ENCODE peak calls at places on chromosomes 3 and 15, in nine cellular contexts. One of them, this sample, is unnamed.

GRCh38 chr3:128317698-128318231 is 148.9 kb downstream of the DNAJB8 start:
- DNase-seq in Calu3: no peak
- DNase-seq in neural crest cell: no peak
- DNase-seq in cardiac muscle cell: no peak
- DNase-seq in GM12864: no peak
- DNase-seq in Panc1: no peak
- DNase-seq in progenitor cell of endocrine pancreas: no peak
- DNase-seq in cardiac fibroblast: no peak
- DNase-seq in HCT116: no peak
- DNase-seq in this sample: no peak

GRCh38 chr3:135023985-135024658 is 229.1 kb downstream of the EPHB1 start:
- DNase-seq in HCT116: no peak
- DNase-seq in progenitor cell of endocrine pancreas: no peak
- DNase-seq in neural crest cell: no peak
- DNase-seq in cardiac muscle cell: peak; percentile 5
- DNase-seq in Panc1: no peak
- DNase-seq in GM12864: no peak
- DNase-seq in Calu3: no peak
- DNase-seq in cardiac fibroblast: no peak
- DNase-seq in this sample: no peak

GRCh38 chr15:62928996-62929350 is 113.6 kb upstream of the TPM1 start:
- DNase-seq in Calu3: peak; percentile 29
- DNase-seq in progenitor cell of endocrine pancreas: no peak
- DNase-seq in Panc1: peak; percentile 43
- DNase-seq in cardiac muscle cell: no peak
- DNase-seq in HCT116: peak; percentile 10
- DNase-seq in GM12864: no peak
- DNase-seq in cardiac fibroblast: no peak
- DNase-seq in neural crest cell: no peak
- DNase-seq in this sample: no peak

GRCh38 chr3:179563298-179563934 is 690 bp downstream of the ACTL6A start:
- DNase-seq in cardiac fibroblast: peak; percentile 73
- DNase-seq in GM12864: peak; percentile 54
- DNase-seq in Calu3: peak; percentile 92
- DNase-seq in neural crest cell: peak; percentile 51
- DNase-seq in progenitor cell of endocrine pancreas: peak; percentile 69
- DNase-seq in HCT116: peak; percentile 48
- DNase-seq in cardiac muscle cell: peak; percentile 85
- DNase-seq in Panc1: peak; percentile 8
- DNase-seq in this sample: peak; percentile 34

GRCh38 chr3:46971742-46972141 is 4.8 kb downstream of the CCDC12 start:
- DNase-seq in GM12864: no peak
- DNase-seq in cardiac fibroblast: no peak
- DNase-seq in Panc1: no peak
- DNase-seq in HCT116: no peak
- DNase-seq in progenitor cell of endocrine pancreas: no peak
- DNase-seq in Calu3: no peak
- DNase-seq in neural crest cell: no peak
- DNase-seq in cardiac muscle cell: no peak
- DNase-seq in this sample: no peak

GRCh38 chr15:41872166-41872747 is 21.6 kb downstream of the SPTBN5 start:
- DNase-seq in Panc1: no peak
- DNase-seq in cardiac fibroblast: no peak
- DNase-seq in GM12864: no peak
- DNase-seq in Calu3: no peak
- DNase-seq in neural crest cell: no peak
- DNase-seq in cardiac muscle cell: no peak
- DNase-seq in HCT116: no peak
- DNase-seq in progenitor cell of endocrine pancreas: no peak
- DNase-seq in this sample: no peak

GRCh38 chr15:48940508-48940907 is 23.2 kb downstream of the SHC4 start:
- DNase-seq in HCT116: no peak
- DNase-seq in cardiac fibroblast: peak; percentile 82
- DNase-seq in GM12864: peak; percentile 53
- DNase-seq in Calu3: no peak
- DNase-seq in neural crest cell: no peak
- DNase-seq in Panc1: no peak
- DNase-seq in cardiac muscle cell: no peak
- DNase-seq in progenitor cell of endocrine pancreas: no peak
- DNase-seq in this sample: no peak

GRCh38 chr3:187958432-187959003 is 195.4 kb upstream of the LPP start:
- DNase-seq in progenitor cell of endocrine pancreas: no peak
- DNase-seq in neural crest cell: no peak
- DNase-seq in cardiac fibroblast: no peak
- DNase-seq in Panc1: no peak
- DNase-seq in cardiac muscle cell: no peak
- DNase-seq in GM12864: no peak
- DNase-seq in Calu3: no peak
- DNase-seq in HCT116: no peak
- DNase-seq in this sample: no peak

GRCh38 chr15:72464251-72464650 is 9.9 kb upstream of the ARIH1 start:
- DNase-seq in cardiac fibroblast: no peak
- DNase-seq in cardiac muscle cell: no peak
- DNase-seq in Calu3: no peak
- DNase-seq in Panc1: no peak
- DNase-seq in progenitor cell of endocrine pancreas: no peak
- DNase-seq in HCT116: no peak
- DNase-seq in GM12864: no peak
- DNase-seq in neural crest cell: no peak
- DNase-seq in this sample: no peak

GRCh38 chr3:106518516-106518915 is 649.7 kb upstream of the CBLB start:
- DNase-seq in neural crest cell: no peak
- DNase-seq in GM12864: no peak
- DNase-seq in cardiac fibroblast: peak; percentile 41
- DNase-seq in progenitor cell of endocrine pancreas: no peak
- DNase-seq in cardiac muscle cell: no peak
- DNase-seq in Calu3: no peak
- DNase-seq in Panc1: no peak
- DNase-seq in HCT116: no peak
- DNase-seq in this sample: no peak

GRCh38 chr3:100254168-100254777 is 6.5 kb upstream of the TBC1D23 start:
- DNase-seq in Calu3: peak; percentile 63
- DNase-seq in cardiac fibroblast: peak; percentile 88
- DNase-seq in GM12864: peak; percentile 24
- DNase-seq in progenitor cell of endocrine pancreas: peak; percentile 22
- DNase-seq in neural crest cell: peak; percentile 55
- DNase-seq in Panc1: peak; percentile 47
- DNase-seq in HCT116: peak; percentile 73
- DNase-seq in cardiac muscle cell: peak; percentile 81
- DNase-seq in this sample: peak; percentile 6

DNA sequence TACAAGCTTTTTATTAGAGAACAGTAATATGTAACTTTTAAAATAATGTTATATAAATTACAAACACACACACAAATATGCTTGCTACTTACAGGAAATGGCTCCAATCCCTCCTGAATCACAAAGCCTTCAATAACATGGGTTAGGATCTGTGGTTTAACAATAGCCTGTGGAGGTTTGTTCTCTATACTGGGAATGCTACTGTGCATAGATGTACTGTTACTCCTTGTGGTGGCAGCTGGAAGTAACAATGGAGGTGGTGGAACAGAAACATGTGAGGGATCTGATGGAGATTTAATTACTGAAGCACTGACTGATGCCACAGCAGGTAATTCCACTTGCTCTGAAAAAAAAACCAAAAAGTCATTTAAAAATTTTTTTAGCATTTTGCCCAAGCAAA is 64.4 kb downstream of the PHC3 start:
- DNase-seq in Calu3: no peak
- DNase-seq in Panc1: no peak
- DNase-seq in GM12864: no peak
- DNase-seq in HCT116: no peak
- DNase-seq in neural crest cell: no peak
- DNase-seq in cardiac fibroblast: peak; percentile 8
- DNase-seq in progenitor cell of endocrine pancreas: no peak
- DNase-seq in cardiac muscle cell: no peak
- DNase-seq in this sample: no peak
- TF ChIP-seq CTCF in Calu3: no peak
- TF ChIP-seq CTCF in Panc1: peak; percentile 38
- TF ChIP-seq CTCF in GM12864: peak; percentile 15
- TF ChIP-seq CTCF in HCT116: no peak
- TF ChIP-seq CTCF in neural crest cell: peak; percentile 51
- TF ChIP-seq CTCF in cardiac fibroblast: peak; percentile 45
- TF ChIP-seq CTCF in progenitor cell of endocrine pancreas: peak; percentile 41
- TF ChIP-seq CTCF in cardiac muscle cell: peak; percentile 26
- TF ChIP-seq CTCF in this sample: no peak

GRCh38 chr3:71859128-71859519 is 74.2 kb upstream of the PROK2 start:
- DNase-seq in cardiac muscle cell: peak; percentile 55
- DNase-seq in Calu3: peak; percentile 24
- DNase-seq in progenitor cell of endocrine pancreas: no peak
- DNase-seq in GM12864: no peak
- DNase-seq in HCT116: peak; percentile 27
- DNase-seq in cardiac fibroblast: peak; percentile 14
- DNase-seq in neural crest cell: no peak
- DNase-seq in Panc1: no peak
- DNase-seq in this sample: peak; percentile 46
- TF ChIP-seq CTCF in cardiac muscle cell: peak; percentile 22
- TF ChIP-seq CTCF in Calu3: no peak
- TF ChIP-seq CTCF in progenitor cell of endocrine pancreas: peak; percentile 61
- TF ChIP-seq CTCF in GM12864: peak; percentile 34
- TF ChIP-seq CTCF in HCT116: peak; percentile 65
- TF ChIP-seq CTCF in cardiac fibroblast: no peak
- TF ChIP-seq CTCF in neural crest cell: peak; percentile 60
- TF ChIP-seq CTCF in Panc1: peak; percentile 29
- TF ChIP-seq CTCF in this sample: peak; percentile 88

GRCh38 chr3:84318273-84318809 is 640.4 kb upstream of the CADM2 start:
- DNase-seq in progenitor cell of endocrine pancreas: no peak
- DNase-seq in cardiac muscle cell: no peak
- DNase-seq in Panc1: peak; percentile 24
- DNase-seq in HCT116: no peak
- DNase-seq in neural crest cell: no peak
- DNase-seq in GM12864: no peak
- DNase-seq in Calu3: no peak
- DNase-seq in cardiac fibroblast: no peak
- DNase-seq in this sample: peak; percentile 4
- TF ChIP-seq CTCF in progenitor cell of endocrine pancreas: no peak
- TF ChIP-seq CTCF in cardiac muscle cell: no peak
- TF ChIP-seq CTCF in Panc1: peak; percentile 20
- TF ChIP-seq CTCF in HCT116: no peak
- TF ChIP-seq CTCF in neural crest cell: no peak
- TF ChIP-seq CTCF in GM12864: no peak
- TF ChIP-seq CTCF in Calu3: no peak
- TF ChIP-seq CTCF in cardiac fibroblast: no peak
- TF ChIP-seq CTCF in this sample: no peak

GRCh38 chr3:126995254-126995770 is 12.4 kb downstream of the PLXNA1 start:
- DNase-seq in Calu3: no peak
- DNase-seq in cardiac fibroblast: no peak
- DNase-seq in GM12864: no peak
- DNase-seq in progenitor cell of endocrine pancreas: no peak
- DNase-seq in HCT116: no peak
- DNase-seq in cardiac muscle cell: no peak
- DNase-seq in Panc1: no peak
- DNase-seq in neural crest cell: no peak
- DNase-seq in this sample: peak; percentile 48

GRCh38 chr3:126997455-126998038 is 14.6 kb downstream of the PLXNA1 start:
- DNase-seq in progenitor cell of endocrine pancreas: no peak
- DNase-seq in Calu3: no peak
- DNase-seq in Panc1: no peak
- DNase-seq in HCT116: no peak
- DNase-seq in cardiac fibroblast: no peak
- DNase-seq in cardiac muscle cell: no peak
- DNase-seq in GM12864: no peak
- DNase-seq in neural crest cell: no peak
- DNase-seq in this sample: no peak

GRCh38 chr3:126996905-126997304 is 14.0 kb downstream of the PLXNA1 start:
- DNase-seq in Calu3: no peak
- DNase-seq in neural crest cell: no peak
- DNase-seq in HCT116: no peak
- DNase-seq in cardiac fibroblast: peak; percentile 19
- DNase-seq in progenitor cell of endocrine pancreas: no peak
- DNase-seq in cardiac muscle cell: no peak
- DNase-seq in Panc1: no peak
- DNase-seq in GM12864: no peak
- DNase-seq in this sample: no peak

GRCh38 chr3:126994661-126995161 is 11.8 kb downstream of the PLXNA1 start:
- DNase-seq in Calu3: no peak
- DNase-seq in neural crest cell: no peak
- DNase-seq in Panc1: no peak
- DNase-seq in HCT116: no peak
- DNase-seq in progenitor cell of endocrine pancreas: no peak
- DNase-seq in cardiac muscle cell: no peak
- DNase-seq in GM12864: no peak
- DNase-seq in cardiac fibroblast: peak; percentile 87
- DNase-seq in this sample: no peak

GRCh38 chr3:126995926-126996512 is 13.1 kb downstream of the PLXNA1 start:
- DNase-seq in Panc1: no peak
- DNase-seq in progenitor cell of endocrine pancreas: no peak
- DNase-seq in cardiac fibroblast: no peak
- DNase-seq in GM12864: no peak
- DNase-seq in Calu3: no peak
- DNase-seq in neural crest cell: no peak
- DNase-seq in HCT116: no peak
- DNase-seq in cardiac muscle cell: no peak
- DNase-seq in this sample: no peak
- TF ChIP-seq CTCF in Panc1: no peak
- TF ChIP-seq CTCF in progenitor cell of endocrine pancreas: no peak
- TF ChIP-seq CTCF in cardiac fibroblast: no peak
- TF ChIP-seq CTCF in GM12864: peak; percentile 27
- TF ChIP-seq CTCF in Calu3: no peak
- TF ChIP-seq CTCF in neural crest cell: no peak
- TF ChIP-seq CTCF in HCT116: no peak
- TF ChIP-seq CTCF in cardiac muscle cell: peak; percentile 7
- TF ChIP-seq CTCF in this sample: peak; percentile 17

DNA sequence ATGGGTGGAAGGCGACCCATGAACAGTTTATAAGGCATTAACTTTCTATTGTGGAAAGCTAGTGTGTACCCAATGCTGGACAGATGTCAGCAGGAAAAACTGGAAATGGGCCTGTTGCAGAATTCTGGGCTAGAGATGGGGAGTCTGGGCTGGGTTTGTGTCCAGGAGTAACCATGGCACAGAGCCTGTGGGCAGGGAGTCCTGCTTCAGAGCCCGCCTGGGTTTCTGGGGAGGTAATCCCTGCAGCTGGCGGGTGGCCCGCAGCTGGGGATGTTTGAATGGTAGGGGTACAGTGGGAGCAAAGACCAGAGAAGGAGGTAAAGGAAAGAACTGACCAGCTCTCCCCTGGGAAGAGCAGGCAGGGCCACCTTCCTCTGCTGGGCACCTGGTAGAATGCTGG is 25.7 kb downstream of the ACAA1 start:
- DNase-seq in cardiac muscle cell: no peak
- DNase-seq in progenitor cell of endocrine pancreas: no peak
- DNase-seq in HCT116: no peak
- DNase-seq in Calu3: no peak
- DNase-seq in neural crest cell: no peak
- DNase-seq in Panc1: no peak
- DNase-seq in GM12864: no peak
- DNase-seq in cardiac fibroblast: no peak
- DNase-seq in this sample: no peak
- TF ChIP-seq CTCF in cardiac muscle cell: no peak
- TF ChIP-seq CTCF in progenitor cell of endocrine pancreas: no peak
- TF ChIP-seq CTCF in HCT116: no peak
- TF ChIP-seq CTCF in Calu3: no peak
- TF ChIP-seq CTCF in neural crest cell: no peak
- TF ChIP-seq CTCF in Panc1: no peak
- TF ChIP-seq CTCF in GM12864: no peak
- TF ChIP-seq CTCF in cardiac fibroblast: no peak
- TF ChIP-seq CTCF in this sample: no peak

This sample was measured in LNCaP clone FGC.